ENCODE peak calls at places on chromosomes 4 and X, in six cellular contexts. One of them, this sample, is unnamed.

GRCh38 chrX:110145305-110145704 is 142.4 kb downstream of the TMEM164 start:
- DNase-seq in mesenchymal stem cell: no peak
- DNase-seq in H9: no peak
- DNase-seq in neuronal stem cell: no peak
- DNase-seq in IMR-90: no peak
- DNase-seq in mesendoderm: no peak
- DNase-seq in this sample: no peak

GRCh38 chrX:153564047-153564606 is 34.8 kb downstream of the CCNQ start:
- DNase-seq in mesenchymal stem cell: no peak
- DNase-seq in H9: no peak
- DNase-seq in neuronal stem cell: no peak
- DNase-seq in IMR-90: no peak
- DNase-seq in mesendoderm: no peak
- DNase-seq in this sample: no peak

GRCh38 chr4:1321946-1322650 is 24.9 kb upstream of the UVSSA start:
- DNase-seq in mesendoderm: no peak
- DNase-seq in neuronal stem cell: no peak
- DNase-seq in mesenchymal stem cell: no peak
- DNase-seq in H9: no peak
- DNase-seq in IMR-90: no peak
- DNase-seq in this sample: no peak

GRCh38 chr4:119106036-119107000 is 29.3 kb upstream of the MYOZ2 start:
- DNase-seq in H9: no peak
- DNase-seq in mesendoderm: no peak
- DNase-seq in neuronal stem cell: no peak
- DNase-seq in mesenchymal stem cell: peak
- DNase-seq in IMR-90: no peak
- DNase-seq in this sample: no peak

GRCh38 chr4:129583868-129584267 is 487.9 kb downstream of the C4orf33 start:
- DNase-seq in IMR-90: no peak
- DNase-seq in neuronal stem cell: no peak
- DNase-seq in mesendoderm: peak
- DNase-seq in H9: no peak
- DNase-seq in mesenchymal stem cell: no peak
- DNase-seq in this sample: no peak

GRCh38 chrX:103628386-103629290 is at the start of gene TCEAL1:
- DNase-seq in neuronal stem cell: peak
- DNase-seq in IMR-90: peak
- DNase-seq in mesendoderm: peak
- DNase-seq in mesenchymal stem cell: peak
- DNase-seq in H9: peak
- DNase-seq in this sample: peak

GRCh38 chr4:117771647-117772337 is 262.5 kb upstream of the NDST3 start:
- DNase-seq in mesenchymal stem cell: peak
- DNase-seq in mesendoderm: peak
- DNase-seq in IMR-90: no peak
- DNase-seq in H9: peak
- DNase-seq in neuronal stem cell: no peak
- DNase-seq in this sample: no peak

GRCh38 chr4:5793514-5793913 is 82.5 kb downstream of the EVC start:
- DNase-seq in mesenchymal stem cell: no peak
- DNase-seq in neuronal stem cell: no peak
- DNase-seq in IMR-90: no peak
- DNase-seq in mesendoderm: no peak
- DNase-seq in H9: peak
- DNase-seq in this sample: no peak

GRCh38 chr4:128056396-128056795 is 4.7 kb upstream of the LARP1B start:
- DNase-seq in mesenchymal stem cell: no peak
- DNase-seq in mesendoderm: no peak
- DNase-seq in H9: no peak
- DNase-seq in IMR-90: no peak
- DNase-seq in neuronal stem cell: no peak
- DNase-seq in this sample: no peak

GRCh38 chr4:39043697-39044363 is 11.6 kb upstream of the TMEM156 start:
- DNase-seq in neuronal stem cell: no peak
- DNase-seq in mesendoderm: peak
- DNase-seq in mesenchymal stem cell: peak
- DNase-seq in H9: no peak
- DNase-seq in IMR-90: peak
- DNase-seq in this sample: no peak
- H4K8ac ChIP-seq in neuronal stem cell: no peak
- H4K8ac ChIP-seq in mesendoderm: no peak
- H4K8ac ChIP-seq in mesenchymal stem cell: no peak
- H4K8ac ChIP-seq in H9: no peak
- H4K8ac ChIP-seq in IMR-90: peak
- H4K8ac ChIP-seq in this sample: no peak

DNA sequence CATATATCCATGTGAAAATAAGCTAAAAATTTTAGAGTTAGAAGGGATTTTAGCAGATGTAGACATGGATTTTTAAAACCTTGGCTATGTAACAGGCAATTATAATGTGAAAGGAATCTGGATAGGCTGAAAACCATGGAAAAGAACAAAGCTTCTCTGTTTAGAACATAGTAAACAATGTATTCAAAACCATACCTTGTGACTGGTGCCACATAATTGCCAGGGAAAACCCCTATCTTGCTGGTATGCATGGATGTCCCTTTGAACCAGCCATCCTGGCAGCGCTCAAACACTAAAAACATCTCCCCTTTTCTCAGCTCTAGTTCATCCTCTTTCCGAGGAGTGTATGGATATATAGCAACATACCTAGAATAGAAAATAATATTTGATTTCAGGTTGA is 110.6 kb upstream of the CBR4 start:
- DNase-seq in mesenchymal stem cell: no peak
- DNase-seq in H9: no peak
- DNase-seq in neuronal stem cell: no peak
- DNase-seq in IMR-90: no peak
- DNase-seq in mesendoderm: no peak
- DNase-seq in this sample: no peak
- H4K8ac ChIP-seq in mesenchymal stem cell: no peak
- H4K8ac ChIP-seq in H9: no peak
- H4K8ac ChIP-seq in neuronal stem cell: no peak
- H4K8ac ChIP-seq in IMR-90: no peak
- H4K8ac ChIP-seq in mesendoderm: no peak
- H4K8ac ChIP-seq in this sample: no peak

DNA sequence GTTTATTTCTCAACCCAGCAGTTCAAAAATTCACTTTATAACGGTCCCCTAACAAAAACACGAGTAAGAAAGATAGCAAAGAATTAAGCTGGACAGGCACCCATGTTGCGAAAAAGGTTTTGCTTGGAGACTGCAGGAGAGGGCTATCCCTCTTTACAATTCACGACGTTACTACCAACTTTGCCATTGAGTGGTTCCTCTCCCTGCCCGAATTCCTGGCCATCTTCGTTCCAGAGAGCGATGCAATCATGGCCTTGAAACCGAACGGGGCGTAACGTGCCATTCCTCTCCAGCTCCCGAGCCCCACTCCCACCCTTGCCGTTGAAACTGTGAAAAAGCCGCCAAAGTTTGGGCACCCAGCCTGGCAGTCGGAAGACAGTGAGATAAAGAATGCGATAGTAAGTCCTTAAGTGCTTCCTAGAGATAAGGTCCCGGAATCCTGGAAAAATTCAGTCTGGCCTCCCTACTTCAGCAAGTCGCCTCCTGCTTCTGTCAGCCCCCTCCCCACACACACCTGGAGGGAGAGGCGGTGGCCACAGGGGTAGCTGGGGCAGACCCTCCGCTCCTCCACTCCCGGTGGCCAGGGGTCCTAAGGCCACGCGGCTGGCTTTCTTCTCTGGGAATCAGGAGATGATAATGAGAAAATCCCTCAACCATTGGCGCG is 65.2 kb downstream of the FBXO8 start:
- DNase-seq in H9: no peak
- DNase-seq in neuronal stem cell: peak
- DNase-seq in mesenchymal stem cell: peak
- DNase-seq in IMR-90: no peak
- DNase-seq in mesendoderm: peak
- DNase-seq in this sample: peak
- H4K8ac ChIP-seq in H9: no peak
- H4K8ac ChIP-seq in neuronal stem cell: no peak
- H4K8ac ChIP-seq in mesenchymal stem cell: no peak
- H4K8ac ChIP-seq in IMR-90: no peak
- H4K8ac ChIP-seq in mesendoderm: no peak
- H4K8ac ChIP-seq in this sample: no peak

DNA sequence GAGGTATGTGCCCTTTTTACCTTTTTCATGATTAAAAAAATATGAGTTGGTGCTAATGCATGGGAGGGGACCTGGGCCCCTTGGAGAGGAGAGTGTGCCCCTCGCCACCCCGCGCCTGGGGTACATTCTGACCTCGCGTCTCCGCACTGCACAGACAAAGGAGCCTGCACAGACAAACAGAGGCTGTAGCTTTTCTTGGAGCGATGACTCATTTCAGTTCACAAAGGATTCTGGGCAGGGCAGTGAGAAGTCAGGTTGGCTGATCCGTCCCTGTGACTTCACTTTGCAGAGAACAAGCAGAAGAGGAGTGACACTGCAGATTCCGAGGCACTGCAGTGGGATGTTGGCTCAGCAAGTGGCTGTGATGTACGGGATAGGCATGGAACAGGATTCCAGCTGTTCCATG is 82.9 kb downstream of the STOX2 start:
- DNase-seq in IMR-90: peak
- DNase-seq in mesendoderm: peak
- DNase-seq in mesenchymal stem cell: peak
- DNase-seq in H9: peak
- DNase-seq in neuronal stem cell: peak
- DNase-seq in this sample: no peak
- H4K8ac ChIP-seq in IMR-90: peak
- H4K8ac ChIP-seq in mesendoderm: no peak
- H4K8ac ChIP-seq in mesenchymal stem cell: no peak
- H4K8ac ChIP-seq in H9: no peak
- H4K8ac ChIP-seq in neuronal stem cell: no peak
- H4K8ac ChIP-seq in this sample: no peak